ENCODE peak calls at places on chromosome 11, in ten cellular contexts. Z is AG09319, D is endodermal cell, Q is IMR-90, M is GM12864, T is dorsolateral prefrontal cortex, O is colonic mucosa, K is AG04449, Y is testis, C is epithelial cell of esophagus. N is an unnamed sample.
A peak's percentile ranks its signal among the peaks of the same experiment; 100 is the strongest.

GRCh38 chr11:102560555-102561011 is 30.0 kb upstream of the MMP7 start:
- DNase-seq in T (no peak), C (peak; percentile 14), M (peak; percentile 71), O (no peak), Y (peak; percentile 50), Q (peak; percentile 52), K (peak; percentile 12), Z (no peak), D (no peak), N (no peak)

GRCh38 chr11:46295312-46295995 is 18.0 kb downstream of the CREB3L1 start:
- DNase-seq in K (no peak), D (peak; percentile 96), O (no peak), T (peak; percentile 86), M (no peak), Y (peak; percentile 85), Z (no peak), Q (peak; percentile 72), C (peak; percentile 76), N (no peak)

GRCh38 chr11:17012712-17013547 is 1.3 kb downstream of the PLEKHA7 start:
- DNase-seq in Q (peak; percentile 52), C (peak; percentile 87), O (peak; percentile 74), Y (peak; percentile 58), Z (no peak), D (peak; percentile 76), K (no peak), M (no peak), T (peak; percentile 44), N (peak; percentile 84)

GRCh38 chr11:69293819-69294505 is at the start of gene MYEOV:
- DNase-seq in D (peak; percentile 93), Z (no peak), C (peak; percentile 56), K (no peak), Y (no peak), T (peak; percentile 25), O (peak; percentile 89), M (peak; percentile 53), Q (no peak), N (peak; percentile 93)

GRCh38 chr11:3165152-3165705 is at the start of gene OSBPL5:
- DNase-seq in C (peak; percentile 68), M (no peak), Z (peak; percentile 36), T (peak; percentile 85), Q (peak; percentile 59), O (peak; percentile 83), Y (peak; percentile 77), K (no peak), D (peak; percentile 81), N (peak; percentile 61)

GRCh38 chr11:8002676-8003075 is 15.5 kb downstream of the EIF3F start:
- DNase-seq in C (no peak), T (no peak), O (no peak), Z (no peak), D (peak; percentile 32), M (no peak), Q (no peak), Y (no peak), K (no peak), N (no peak)

GRCh38 chr11:19713221-19714092 is 820 bp downstream of the NAV2 start:
- DNase-seq in C (no peak), D (peak; percentile 74), M (no peak), Q (no peak), O (no peak), K (no peak), Z (no peak), T (no peak), Y (no peak), N (no peak)

GRCh38 chr11:44335052-44335894 is 25.3 kb upstream of the ALX4 start:
- DNase-seq in C (no peak), M (no peak), O (no peak), Y (no peak), T (no peak), D (no peak), K (no peak), Z (no peak), Q (no peak), N (no peak)

GRCh38 chr11:44779736-44780520 is 53.2 kb downstream of the TSPAN18 start:
- DNase-seq in Q (no peak), D (peak; percentile 75), T (no peak), Y (no peak), K (no peak), Z (no peak), C (no peak), O (no peak), M (no peak), N (no peak)

GRCh38 chr11:3123316-3123715 is 41.8 kb downstream of the OSBPL5 start:
- DNase-seq in D (no peak), M (no peak), O (peak; percentile 78), C (peak; percentile 56), K (no peak), Z (no peak), T (peak; percentile 68), Q (no peak), Y (peak; percentile 85), N (no peak)

GRCh38 chr11:117300773-117301172 is 9.6 kb downstream of the BACE1-AS start:
- DNase-seq in Q (no peak), Y (no peak), D (no peak), M (no peak), Z (no peak), T (no peak), O (no peak), C (no peak), K (no peak), N (no peak)
- TF ChIP-seq CTCF in Q (no peak), Y (no peak), D (no peak), M (no peak), Z (no peak), T (no peak), O (no peak), C (no peak), K (no peak), N (no peak)

DNA sequence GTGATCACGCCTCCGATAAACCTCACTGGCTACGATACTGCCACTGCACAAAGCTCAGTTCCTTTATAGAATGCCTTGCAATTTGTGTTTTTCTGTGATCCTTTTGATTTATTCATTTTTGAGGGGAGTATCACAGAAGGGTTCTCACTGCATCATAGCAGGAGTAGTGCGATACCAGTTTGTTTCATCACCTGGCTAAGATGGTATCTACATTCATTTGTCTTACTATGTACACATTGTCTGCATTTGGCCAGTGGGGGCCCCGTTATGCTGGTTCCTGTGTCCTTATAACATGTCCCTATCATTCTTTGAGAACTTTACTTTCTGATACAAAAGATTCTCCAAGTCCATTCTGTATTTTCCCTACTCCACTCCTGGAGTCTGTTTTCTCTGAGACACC is 44.6 kb downstream of the APLP2 start:
- DNase-seq in K (no peak), Z (no peak), D (no peak), C (no peak), Q (no peak), T (no peak), M (no peak), Y (no peak), O (no peak), N (no peak)
- TF ChIP-seq CTCF in K (no peak), Z (no peak), D (no peak), C (no peak), Q (no peak), T (no peak), M (no peak), Y (no peak), O (no peak), N (no peak)

GRCh38 chr11:119536801-119537200 is 113.8 kb upstream of the THY1 start:
- DNase-seq in Y (no peak), M (no peak), Z (no peak), Q (no peak), T (no peak), D (no peak), K (no peak), O (no peak), C (no peak), N (no peak)

GRCh38 chr11:119533462-119533861 is 110.5 kb upstream of the THY1 start:
- DNase-seq in Y (no peak), C (no peak), K (no peak), M (no peak), T (no peak), D (no peak), Z (no peak), Q (no peak), O (no peak), N (no peak)

GRCh38 chr11:119532551-119532950 is 109.6 kb upstream of the THY1 start:
- DNase-seq in Z (no peak), T (no peak), O (no peak), Q (no peak), Y (no peak), K (no peak), M (no peak), D (peak; percentile 28), C (no peak), N (no peak)

GRCh38 chr11:119531623-119532022 is 108.7 kb upstream of the THY1 start:
- DNase-seq in K (no peak), Q (no peak), M (no peak), Z (no peak), D (peak; percentile 29), T (no peak), C (no peak), O (no peak), Y (no peak), N (no peak)

DNA sequence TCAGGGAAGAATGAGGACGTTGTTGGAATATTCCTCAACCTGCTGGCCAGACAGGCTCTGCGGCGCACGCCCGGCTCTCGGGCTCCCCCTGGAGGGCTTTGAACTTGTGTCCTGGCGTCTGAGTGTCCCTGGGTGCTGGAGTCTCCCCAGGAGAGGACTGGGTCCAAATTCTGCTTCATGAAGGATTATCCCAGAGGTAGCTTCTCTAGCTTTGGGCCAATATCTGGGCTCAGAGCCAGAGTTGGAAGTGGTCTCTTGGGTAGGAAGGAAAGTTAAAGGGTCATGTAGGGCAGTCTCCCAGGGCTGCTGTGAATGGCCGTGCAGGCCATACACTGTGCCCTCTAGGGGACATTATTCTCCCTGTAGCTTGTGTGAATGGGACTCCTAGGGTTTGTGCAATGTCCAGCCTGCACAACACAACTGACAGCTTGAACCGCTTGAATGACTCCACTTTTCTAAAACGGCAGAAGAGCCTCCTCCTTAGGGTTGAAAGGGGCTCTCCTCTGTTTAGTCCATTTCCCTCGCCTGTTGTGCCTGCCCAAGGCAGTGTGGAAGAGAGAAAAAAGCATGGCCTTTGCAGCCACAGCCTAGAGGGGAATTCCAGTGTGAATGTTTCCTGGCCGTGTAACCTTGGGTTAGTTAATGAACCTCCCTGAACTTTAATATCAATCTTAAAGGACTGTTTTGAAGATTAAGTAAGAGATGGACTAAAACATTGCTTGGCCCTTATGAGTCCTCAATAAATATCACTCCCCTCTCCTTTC is 111.1 kb upstream of the THY1 start:
- DNase-seq in Y (peak; percentile 70), Q (peak; percentile 23), O (peak; percentile 73), C (peak; percentile 68), M (no peak), D (peak; percentile 96), Z (no peak), K (no peak), T (peak; percentile 87), N (peak; percentile 84)
- TF ChIP-seq CTCF in Y (peak; percentile 43), Q (peak; percentile 59), O (peak; percentile 90), C (peak; percentile 94), M (peak; percentile 92), D (peak; percentile 99), Z (peak; percentile 91), K (peak; percentile 89), T (peak; percentile 90), N (peak; percentile 84)

DNA sequence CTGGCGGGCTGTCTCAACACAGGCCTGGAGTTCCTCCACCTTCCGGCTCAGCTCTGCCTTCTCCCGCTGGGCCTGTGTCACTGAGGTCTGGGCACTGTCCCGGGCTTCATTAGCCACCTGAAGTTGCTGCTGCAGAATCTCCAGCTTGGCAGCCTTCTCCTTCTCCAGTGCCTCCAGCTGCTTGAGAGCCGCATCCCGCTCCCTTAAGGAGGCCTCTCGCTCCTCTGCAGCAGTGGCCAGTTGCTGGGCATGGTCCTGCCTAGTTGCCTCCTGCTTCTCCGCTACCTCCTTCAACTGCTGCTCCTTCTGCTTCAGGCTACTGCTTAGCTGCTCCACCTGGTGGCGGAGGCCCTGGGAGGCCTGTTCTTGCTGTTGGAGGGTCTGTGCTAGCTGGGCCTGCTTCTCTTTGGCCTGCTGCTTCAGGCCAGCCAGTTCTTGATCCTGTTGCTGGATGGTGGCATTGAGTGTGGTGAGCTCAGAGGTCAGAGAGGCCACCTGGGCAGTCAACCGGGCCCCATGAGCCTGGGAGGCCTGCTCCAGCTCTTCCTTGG is 16.9 kb downstream of the IL18BP start:
- DNase-seq in Q (peak; percentile 24), O (no peak), Z (no peak), M (no peak), T (no peak), D (peak; percentile 89), C (peak; percentile 36), K (no peak), Y (peak; percentile 63), N (peak; percentile 34)
- TF ChIP-seq CTCF in Q (peak; percentile 32), O (no peak), Z (peak; percentile 46), M (peak; percentile 51), T (peak; percentile 28), D (peak; percentile 82), C (peak; percentile 41), K (peak; percentile 58), Y (peak; percentile 14), N (no peak)

N was measured in Calu3.